ENCODE peak calls at places on chromosomes 5 and 9, in seven cellular contexts. L is germinal center; P is stimulated activated CD4-positive, alpha-beta T cell treated with anti-CD3 and anti-CD28 coated beads, Interleukin-2, amount 100 ng/mL, for 48 hours; W is NCI-H1436; C is CD4-positive, CD25-positive, alpha-beta regulatory T cell; X is stimulated activated CD8-positive, alpha-beta memory T cell treated with anti-CD3 and anti-CD28 coated beads, Interleukin-2, amount 100 ng/mL, for 48 hours; Q is ascending aorta. B is an unnamed sample.

GRCh38 chr9:112075009-112075378 is 100.1 kb downstream of the SUSD1 start:
- DNase-seq in C (no peak), P (no peak), L (no peak), X (no peak), Q (no peak), W (no peak), B (no peak)

GRCh38 chr9:70581214-70581966 is 166.9 kb upstream of the KLF9 start:
- DNase-seq in C (no peak), W (no peak), X (no peak), P (no peak), Q (peak; percentile 33), L (no peak), B (no peak)

GRCh38 chr9:69141851-69142250 is 32.2 kb upstream of the TJP2 start:
- DNase-seq in X (no peak), C (no peak), Q (peak; percentile 24), P (no peak), L (no peak), W (no peak), B (no peak)

GRCh38 chr9:130243015-130243881 is 22.3 kb upstream of the HMCN2 start:
- DNase-seq in C (peak; percentile 74), Q (peak; percentile 89), L (peak; percentile 71), X (peak; percentile 80), P (peak; percentile 85), W (peak; percentile 67), B (no peak)

GRCh38 chr9:115002371-115003120 is 72.2 kb upstream of the TNFSF8 start:
- DNase-seq in L (no peak), X (no peak), W (no peak), C (no peak), P (no peak), Q (no peak), B (no peak)

GRCh38 chr5:75510417-75510835 is 1.0 kb downstream of the CERT1 start:
- DNase-seq in Q (no peak), W (no peak), L (no peak), X (no peak), C (no peak), P (no peak), B (no peak)

GRCh38 chr5:145471831-145472616 is 363.1 kb downstream of the PRELID2 start:
- DNase-seq in X (no peak), P (no peak), C (no peak), W (no peak), L (no peak), Q (no peak), B (no peak)

GRCh38 chr9:31304576-31304975 is 1079.9 kb upstream of the ACO1 start:
- DNase-seq in W (no peak), C (no peak), X (no peak), L (no peak), Q (no peak), P (no peak), B (no peak)

GRCh38 chr9:26940779-26941178 is 6.3 kb downstream of the PLAA start:
- DNase-seq in L (no peak), X (no peak), Q (no peak), C (no peak), P (no peak), W (no peak), B (no peak)

GRCh38 chr5:145531038-145531734 is 304.0 kb downstream of the PRELID2 start:
- DNase-seq in W (no peak), C (no peak), X (no peak), L (no peak), Q (no peak), P (no peak), B (no peak)

GRCh38 chr9:75084081-75084672 is 3.8 kb downstream of the NMRK1 start:
- DNase-seq in P (no peak), Q (no peak), X (no peak), W (no peak), L (no peak), C (no peak), B (no peak)